ENCODE peak calls at places on chromosomes 5 and 9, in ten cellular contexts. T is heart left ventricle, V is IMR-90, Z is A549, C is gastrocnemius medialis, Y is right lobe of liver, L is stomach, P is thyroid gland, M is Peyer's patch, S is ovary. B is an unnamed sample.

GRCh38 chr5:124741711-124742496 is 4.5 kb downstream of the ZNF608 start:
- DNase-seq in T (no peak), V (peak; percentile 83), Z (no peak), C (no peak), Y (no peak), L (peak; percentile 55), P (peak; percentile 57), M (no peak), S (no peak), B (no peak)

GRCh38 chr9:714675-715074 is 126.8 kb upstream of the DMRT1 start:
- DNase-seq in T (no peak), V (no peak), Z (no peak), C (no peak), Y (no peak), L (no peak), P (no peak), M (no peak), S (no peak), B (no peak)

GRCh38 chr5:35246411-35246810 is 16.1 kb upstream of the PRLR start:
- DNase-seq in T (no peak), V (no peak), Z (no peak), C (no peak), Y (no peak), L (no peak), P (no peak), M (no peak), S (no peak), B (no peak)

GRCh38 chr5:36724429-36725332 is 118.3 kb downstream of the SLC1A3 start:
- DNase-seq in T (peak; percentile 31), V (no peak), Z (peak; percentile 37), C (no peak), Y (peak; percentile 70), L (peak; percentile 36), P (no peak), M (peak; percentile 86), S (no peak), B (peak; percentile 95)

GRCh38 chr5:158560170-158560569 is 539.5 kb downstream of the EBF1 start:
- DNase-seq in T (peak; percentile 41), V (no peak), Z (no peak), C (no peak), Y (no peak), L (peak; percentile 63), P (no peak), M (peak; percentile 41), S (no peak), B (peak; percentile 77)

GRCh38 chr9:133837644-133838597 is 99.8 kb upstream of the SARDH start:
- DNase-seq in T (no peak), V (no peak), Z (no peak), C (no peak), Y (peak; percentile 36), L (no peak), P (no peak), M (no peak), S (no peak), B (no peak)

GRCh38 chr9:121503443-121503842 is 3.8 kb upstream of the GGTA1 start:
- DNase-seq in T (no peak), V (no peak), Z (no peak), C (no peak), Y (no peak), L (no peak), P (no peak), M (no peak), S (no peak), B (no peak)

GRCh38 chr5:26690511-26690910 is 347.9 kb downstream of the CDH9 start:
- DNase-seq in T (no peak), V (no peak), Z (no peak), C (no peak), Y (no peak), L (no peak), P (no peak), M (no peak), S (no peak), B (no peak)

GRCh38 chr5:74464512-74465209 is 175.9 kb downstream of the ENC1 start:
- DNase-seq in T (no peak), V (peak; percentile 2), Z (no peak), C (no peak), Y (no peak), L (no peak), P (no peak), M (no peak), S (no peak), B (no peak)

GRCh38 chr9:136209786-136210185 is 4.9 kb upstream of the LHX3 start:
- DNase-seq in T (no peak), V (no peak), Z (no peak), C (no peak), Y (no peak), L (no peak), P (no peak), M (no peak), S (no peak), B (no peak)

GRCh38 chr9:136207616-136208015 is 2.7 kb upstream of the LHX3 start:
- DNase-seq in T (no peak), V (no peak), Z (no peak), C (no peak), Y (no peak), L (no peak), P (no peak), M (no peak), S (no peak), B (no peak)

GRCh38 chr9:136210276-136210675 is 5.3 kb upstream of the LHX3 start:
- DNase-seq in T (no peak), V (no peak), Z (no peak), C (no peak), Y (no peak), L (no peak), P (no peak), M (no peak), S (no peak), B (no peak)

GRCh38 chr9:136208675-136209074 is 3.7 kb upstream of the LHX3 start:
- DNase-seq in T (no peak), V (no peak), Z (no peak), C (no peak), Y (no peak), L (no peak), P (no peak), M (no peak), S (no peak), B (no peak)

GRCh38 chr9:136209232-136209631 is 4.3 kb upstream of the LHX3 start:
- DNase-seq in T (no peak), V (no peak), Z (no peak), C (no peak), Y (no peak), L (no peak), P (no peak), M (no peak), S (no peak), B (no peak)
- TF ChIP-seq POLR2A in T (no peak), V (no peak), Z (no peak), C (no peak), Y (no peak), L (no peak), P (no peak), M (no peak), S (no peak), B (no peak)

GRCh38 chr5:95812100-95812472 is 10.4 kb downstream of the GLRX start:
- DNase-seq in T (no peak), V (peak; percentile 74), Z (no peak), C (no peak), Y (no peak), L (no peak), P (peak; percentile 51), M (no peak), S (no peak), B (no peak)
- H3K4me1 ChIP-seq in T (peaks cover 75% of the 10 kb centered on the region), V (peaks cover 16% of the 10 kb centered on the region), Z (peaks cover 60% of the 10 kb centered on the region), C (peaks cover 85% of the 10 kb centered on the region), Y (peaks cover 37% of the 10 kb centered on the region), L (peaks cover 56% of the 10 kb centered on the region), P (peaks cover 27% of the 10 kb centered on the region), M (peaks cover 20% of the 10 kb centered on the region), S (peaks cover 6% of the 10 kb centered on the region), B (peaks cover 96% of the 10 kb centered on the region)

DNA sequence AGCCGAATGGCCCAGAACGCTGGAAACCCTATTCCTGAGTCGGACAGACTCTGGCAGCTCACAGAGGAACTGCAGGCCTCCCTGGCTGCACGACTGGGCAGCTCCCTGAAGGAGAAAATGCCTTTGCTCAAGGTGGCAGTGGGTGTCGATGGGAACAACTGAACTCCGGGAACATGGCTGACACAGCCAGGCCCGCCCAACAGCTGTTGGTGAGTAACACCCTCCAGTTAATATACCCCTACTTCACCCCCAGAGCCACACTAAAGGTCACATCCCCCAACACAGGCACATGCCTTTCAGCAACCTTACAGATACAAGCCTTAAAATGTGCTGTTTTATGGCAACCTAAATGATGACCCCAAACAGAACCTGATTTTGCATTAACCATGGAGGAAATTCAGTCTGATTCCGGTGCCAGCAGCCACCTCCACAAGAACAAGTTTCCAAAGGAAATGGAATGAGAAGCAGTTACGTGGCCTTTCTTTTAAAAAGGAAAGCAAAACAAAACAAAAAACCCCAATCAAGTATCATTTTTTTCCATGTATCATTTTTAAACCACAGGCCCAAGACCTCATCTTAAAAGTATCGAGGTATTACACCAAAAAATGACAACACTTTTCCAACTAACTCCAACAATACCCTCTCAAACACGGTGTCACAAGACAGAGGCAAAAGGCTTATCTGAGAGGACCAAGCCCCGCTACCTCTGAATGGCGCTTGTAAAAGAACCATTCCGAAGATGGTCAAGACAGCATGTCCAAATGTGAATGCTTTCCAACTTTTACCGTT is 3.1 kb downstream of the KLF9 start:
- DNase-seq in T (peak; percentile 52), V (peak; percentile 75), Z (no peak), C (peak; percentile 87), Y (peak; percentile 58), L (peak; percentile 63), P (peak; percentile 75), M (peak; percentile 34), S (peak; percentile 56), B (peak; percentile 79)
- TF ChIP-seq POLR2A in T (peak; percentile 43), V (peak; percentile 72), Z (no peak), C (no peak), Y (peak; percentile 15), L (no peak), P (no peak), M (peak; percentile 54), S (peak; percentile 49), B (no peak)

GRCh38 chr9:136228107-136228875 is 17.3 kb downstream of the QSOX2 start:
- DNase-seq in T (no peak), V (peak; percentile 89), Z (peak; percentile 68), C (no peak), Y (no peak), L (no peak), P (no peak), M (no peak), S (no peak), B (no peak)
- H3K4me1 ChIP-seq in T (no peaks in the 10 kb centered on the region), V (peaks cover 6% of the 10 kb centered on the region), Z (peaks cover 18% of the 10 kb centered on the region), C (no peaks in the 10 kb centered on the region), Y (peaks cover 21% of the 10 kb centered on the region), L (no peaks in the 10 kb centered on the region), P (no peaks in the 10 kb centered on the region), M (no peaks in the 10 kb centered on the region), S (peaks cover 4% of the 10 kb centered on the region), B (peaks cover 60% of the 10 kb centered on the region)

B was measured in spleen.